ENCODE peak calls at places on chromosomes 3 and 15, in seven cellular contexts. L, K, P, E, B, J and Q are unnamed samples.

GRCh38 chr3:171777608-171777995 is 32.7 kb downstream of the PLD1 start:
- DNase-seq in L (no peak), K (no peak), P (no peak), E (no peak), B (no peak), J (no peak), Q (no peak)

GRCh38 chr3:52059781-52060180 is 3.4 kb upstream of the DUSP7 start:
- DNase-seq in L (no peak), K (no peak), P (no peak), E (no peak), B (no peak), J (no peak), Q (no peak)

GRCh38 chr3:128448491-128448890 is 18.2 kb downstream of the DNAJB8 start:
- DNase-seq in L (no peak), K (no peak), P (no peak), E (no peak), B (no peak), J (no peak), Q (no peak)

GRCh38 chr3:149245738-149246451 is 24.3 kb upstream of the CP start:
- DNase-seq in L (no peak), K (no peak), P (no peak), E (peak), B (no peak), J (no peak), Q (no peak)

GRCh38 chr3:37594873-37595783 is 266.6 kb upstream of the CTDSPL start:
- DNase-seq in L (no peak), K (no peak), P (no peak), E (no peak), B (no peak), J (no peak), Q (no peak)

GRCh38 chr15:68227806-68228142 is 1.8 kb downstream of the CLN6 start:
- DNase-seq in L (no peak), K (no peak), P (no peak), E (no peak), B (no peak), J (no peak), Q (no peak)

GRCh38 chr15:51053571-51053970 is 41.1 kb downstream of the TNFAIP8L3 start:
- DNase-seq in L (no peak), K (no peak), P (no peak), E (no peak), B (no peak), J (no peak), Q (no peak)

GRCh38 chr3:10693457-10693856 is 122.6 kb upstream of the SLC6A11 start:
- DNase-seq in L (no peak), K (no peak), P (no peak), E (peak), B (no peak), J (no peak), Q (no peak)

GRCh38 chr15:36156855-36157521 is 422.4 kb upstream of the CDIN1 start:
- DNase-seq in L (no peak), K (no peak), P (no peak), E (peak), B (no peak), J (no peak), Q (no peak)

GRCh38 chr15:33296856-33297255 is 13.9 kb upstream of the RYR3 start:
- DNase-seq in L (no peak), K (no peak), P (peak), E (no peak), B (no peak), J (no peak), Q (no peak)

GRCh38 chr3:131733086-131733841 is 230.5 kb upstream of the MRPL3 start:
- DNase-seq in L (no peak), K (no peak), P (no peak), E (no peak), B (no peak), J (no peak), Q (no peak)

GRCh38 chr3:162096874-162097273 is 600.3 kb downstream of the OTOL1 start:
- DNase-seq in L (no peak), K (no peak), P (no peak), E (no peak), B (no peak), J (no peak), Q (no peak)

GRCh38 chr3:25426408-25426807 is 1.7 kb upstream of the RARB start:
- DNase-seq in L (no peak), K (no peak), P (no peak), E (no peak), B (peak), J (no peak), Q (no peak)

GRCh38 chr3:167787440-167787839 is 51.9 kb downstream of the SERPINI1 start:
- DNase-seq in L (no peak), K (no peak), P (no peak), E (no peak), B (no peak), J (no peak), Q (no peak)

GRCh38 chr15:57525581-57525980 is 66.1 kb upstream of the MYZAP start:
- DNase-seq in L (no peak), K (no peak), P (no peak), E (no peak), B (no peak), J (no peak), Q (no peak)

GRCh38 chr3:178320481-178321352 is 215.5 kb upstream of the KCNMB2 start:
- DNase-seq in L (peak), K (no peak), P (peak), E (peak), B (no peak), J (no peak), Q (no peak)

GRCh38 chr3:100603449-100603848 is 6.0 kb upstream of the ADGRG7 start:
- DNase-seq in L (no peak), K (no peak), P (peak), E (peak), B (peak), J (peak), Q (no peak)

GRCh38 chr3:38588995-38589937 is 60.2 kb downstream of the SCN5A start:
- DNase-seq in L (no peak), K (peak), P (peak), E (no peak), B (peak), J (peak), Q (no peak)

GRCh38 chr15:78712797-78713515 is 71.9 kb upstream of the CHRNB4 start:
- DNase-seq in L (no peak), K (no peak), P (no peak), E (no peak), B (no peak), J (no peak), Q (no peak)

GRCh38 chr3:127684871-127685707 is 12.3 kb downstream of the ABTB1 start:
- DNase-seq in L (peak), K (no peak), P (peak), E (no peak), B (peak), J (peak), Q (no peak)

GRCh38 chr3:38107911-38108648 is 28.8 kb downstream of the ACAA1 start:
- DNase-seq in L (no peak), K (no peak), P (no peak), E (no peak), B (peak), J (peak), Q (no peak)

GRCh38 chr15:38225381-38225780 is 27.3 kb upstream of the SPRED1 start:
- DNase-seq in L (no peak), K (no peak), P (no peak), E (no peak), B (no peak), J (no peak), Q (no peak)

GRCh38 chr3:185308126-185308754 is 54.4 kb upstream of the EHHADH start:
- DNase-seq in L (peak), K (peak), P (peak), E (peak), B (peak), J (peak), Q (peak)

GRCh38 chr3:105343991-105344390 is 22.7 kb upstream of the ALCAM start:
- DNase-seq in L (no peak), K (no peak), P (no peak), E (peak), B (no peak), J (no peak), Q (no peak)

DNA sequence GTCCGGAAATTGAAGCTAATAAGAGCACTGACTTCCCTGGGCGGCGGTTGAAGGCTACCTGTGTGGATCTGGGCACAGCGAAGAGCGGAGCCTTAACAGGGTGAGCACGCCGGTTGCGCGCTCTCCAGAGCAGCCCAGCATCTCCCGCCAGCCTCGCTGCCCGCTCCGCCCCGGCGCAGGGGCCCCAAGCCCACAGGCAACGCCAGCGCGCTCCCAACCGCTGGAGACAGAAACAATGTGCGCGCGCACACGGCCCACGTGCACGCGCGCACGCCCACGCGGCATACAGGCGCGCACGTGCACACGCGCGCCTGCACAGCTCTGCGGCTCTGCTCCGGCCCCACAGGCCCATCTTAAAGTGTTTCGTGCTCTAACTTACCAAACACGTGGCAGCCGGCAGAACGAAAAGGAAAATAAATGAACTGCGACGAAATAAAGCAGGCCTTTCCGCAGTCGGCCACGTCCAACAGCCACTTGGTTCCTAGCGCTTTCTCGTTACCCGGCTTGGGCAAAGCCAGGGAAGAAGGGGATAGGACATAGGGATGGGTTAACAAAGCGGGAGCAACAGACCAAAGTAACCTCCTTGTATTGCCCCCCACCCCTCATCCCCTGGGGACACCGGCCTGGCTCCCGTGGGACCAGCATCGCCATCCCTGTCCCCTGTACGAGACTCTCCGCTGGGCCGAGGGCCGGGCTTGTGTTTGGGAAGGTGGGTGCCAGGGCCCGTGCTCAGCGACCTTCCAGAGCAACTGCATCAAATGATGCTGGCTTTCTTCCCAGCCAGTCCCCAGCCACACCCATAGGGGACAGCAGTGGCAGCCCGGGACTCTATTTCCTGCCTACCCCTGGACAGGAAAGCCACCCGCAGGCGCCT is 203.7 kb downstream of the ABHD5 start:
- DNase-seq in L (peak), K (peak), P (no peak), E (peak), B (peak), J (peak), Q (no peak)
- H3K27ac ChIP-seq in L (no peak), K (no peak), P (no peak), E (no peak), B (no peak), J (no peak), Q (no peak)

GRCh38 chr3:12249519-12249918 is 39.4 kb upstream of the PPARG start:
- DNase-seq in L (no peak), K (no peak), P (no peak), E (no peak), B (no peak), J (no peak), Q (no peak)
- H3K27ac ChIP-seq in L (no peak), K (no peak), P (no peak), E (no peak), B (no peak), J (no peak), Q (no peak)

GRCh38 chr3:14520149-14520548 is 20.0 kb downstream of the GRIP2 start:
- DNase-seq in L (no peak), K (no peak), P (peak), E (no peak), B (peak), J (peak), Q (no peak)

GRCh38 chr3:14520967-14521366 is 19.2 kb downstream of the GRIP2 start:
- DNase-seq in L (no peak), K (no peak), P (peak), E (no peak), B (peak), J (peak), Q (no peak)

GRCh38 chr3:14522768-14523167 is 17.4 kb downstream of the GRIP2 start:
- DNase-seq in L (no peak), K (no peak), P (peak), E (no peak), B (peak), J (peak), Q (no peak)

GRCh38 chr3:14522129-14522691 is 17.9 kb downstream of the GRIP2 start:
- DNase-seq in L (no peak), K (no peak), P (peak), E (no peak), B (peak), J (peak), Q (no peak)

DNA sequence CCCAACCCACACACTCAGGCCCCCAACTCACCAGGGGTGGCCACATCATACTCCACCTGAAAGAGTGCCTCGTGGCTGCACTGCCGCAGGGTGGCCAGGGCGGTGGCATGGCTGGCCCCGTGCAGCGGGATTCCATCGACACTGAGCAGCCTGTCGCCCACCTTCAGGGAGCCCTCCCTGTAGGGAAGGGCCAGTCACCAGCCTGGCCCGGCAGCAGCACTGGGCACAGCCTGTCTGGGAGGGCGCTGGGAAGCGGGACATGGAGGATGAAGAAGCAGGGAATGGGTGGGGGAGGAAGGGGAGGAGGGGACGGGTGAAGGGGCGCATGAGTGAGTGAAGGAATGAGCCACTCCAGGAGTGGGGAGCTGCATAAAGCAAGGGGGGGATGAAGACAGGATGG is 18.5 kb downstream of the GRIP2 start:
- DNase-seq in L (no peak), K (no peak), P (peak), E (no peak), B (peak), J (peak), Q (no peak)
- H3K27ac ChIP-seq in L (no peak), K (no peak), P (no peak), E (no peak), B (no peak), J (no peak), Q (no peak)

GRCh38 chr3:71964170-71964569 is 179.2 kb upstream of the PROK2 start:
- DNase-seq in L (peak), K (no peak), P (no peak), E (no peak), B (no peak), J (no peak), Q (no peak)
- H3K27ac ChIP-seq in L (no peak), K (no peak), P (no peak), E (no peak), B (no peak), J (no peak), Q (no peak)